ENCODE peak calls at places on chromosomes 4 and X, in five cellular contexts. E is fibroblast of mammary gland; Z is activated naive CD4-positive, alpha-beta T cell treated with Interleukin-2 at 50 U/mL for 16 hours; A is sigmoid colon; S is NCI-H748 treated with DMSO at 0.1 percent for 48 hours. F is an unnamed sample.

GRCh38 chr4:187602339-187603092 is 393.1 kb upstream of the ZFP42 start:
- DNase-seq in A (no peak), E (peak; percentile 54), Z (no peak), S (no peak), F (no peak)

GRCh38 chr4:6179362-6179761 is 21.0 kb downstream of the JAKMIP1 start:
- DNase-seq in Z (peak; percentile 23), A (no peak), S (no peak), E (no peak), F (no peak)

GRCh38 chrX:47169726-47170515 is 23.7 kb upstream of the UBA1 start:
- DNase-seq in Z (no peak), S (no peak), A (no peak), E (peak; percentile 64), F (no peak)

GRCh38 chrX:52988985-52989917 is 30.9 kb upstream of the FAM156A start:
- DNase-seq in E (peak; percentile 10), S (no peak), A (peak; percentile 29), Z (peak; percentile 4), F (no peak)

GRCh38 chrX:28223469-28223868 is 242.2 kb upstream of the DCAF8L1 start:
- DNase-seq in E (no peak), A (no peak), S (no peak), Z (no peak), F (no peak)

GRCh38 chr4:144583658-144584057 is 62.3 kb upstream of the HHIP start:
- DNase-seq in A (no peak), S (no peak), Z (no peak), E (peak; percentile 70), F (no peak)

GRCh38 chrX:56729152-56729557 is at the start of gene NBDY:
- DNase-seq in E (peak; percentile 51), A (no peak), S (peak; percentile 69), Z (peak; percentile 26), F (peak; percentile 64)

GRCh38 chr4:171594293-171594692 is 218.9 kb upstream of the GALNTL6 start:
- DNase-seq in A (no peak), E (no peak), S (no peak), Z (no peak), F (no peak)

F was measured in SHP77 treated with DMSO at 0.1 percent for 48 hours.